ENCODE peak calls at places on chromosomes 13 and 19, in eight cellular contexts. Z, B, W, A, X, H, Y and T are unnamed samples.

GRCh38 chr13:101452519-101453485 is at the start of gene ITGBL1:
- DNase-seq in A (no peak), Y (peak), Z (no peak), W (no peak), H (no peak), X (no peak), B (no peak), T (no peak)

GRCh38 chr19:42406111-42406510 is 16.0 kb upstream of the CNFN start:
- DNase-seq in H (no peak), B (no peak), W (no peak), A (no peak), Z (no peak), X (no peak), Y (no peak), T (no peak)

GRCh38 chr13:108322206-108322824 is 52.8 kb downstream of the TNFSF13B start:
- DNase-seq in H (no peak), X (no peak), Z (no peak), Y (no peak), A (no peak), B (peak), W (no peak), T (no peak)

GRCh38 chr19:37172368-37173366 is at the start of gene ZNF585A:
- DNase-seq in Z (peak), A (peak), W (peak), B (peak), X (peak), Y (peak), H (peak), T (peak)

GRCh38 chr19:3365447-3366103 is 808 bp upstream of the NFIC start:
- DNase-seq in H (no peak), Y (peak), B (no peak), Z (no peak), X (no peak), A (no peak), W (no peak), T (no peak)

GRCh38 chr13:93307166-93307565 is 80.6 kb downstream of the GPC6 start:
- DNase-seq in X (no peak), A (no peak), B (no peak), Y (no peak), H (no peak), Z (no peak), W (no peak), T (no peak)

GRCh38 chr13:66508153-66508909 is 721.8 kb downstream of the PCDH9 start:
- DNase-seq in B (no peak), A (no peak), X (no peak), H (no peak), Y (no peak), Z (no peak), W (no peak), T (no peak)

GRCh38 chr19:18230941-18231734 is 4.9 kb upstream of the PDE4C start:
- DNase-seq in B (no peak), Y (no peak), X (no peak), W (no peak), Z (no peak), A (no peak), H (no peak), T (no peak)

GRCh38 chr19:29526730-29527499 is 1.1 kb downstream of the VSTM2B start:
- DNase-seq in W (no peak), X (no peak), A (peak), Z (no peak), Y (no peak), H (peak), B (no peak), T (no peak)

GRCh38 chr13:113785051-113786010 is 26.3 kb downstream of the TMEM255B start:
- DNase-seq in W (no peak), A (peak), Y (no peak), B (peak), H (no peak), X (no peak), Z (no peak), T (no peak)